ENCODE peak calls at places on chromosome 7, in four cellular contexts. B is NCI-H524, S is NB4, J is HFF-Myc. Y is an unnamed sample.

GRCh38 chr7:104366390-104366789 is 38.0 kb downstream of the LHFPL3 start:
- DNase-seq in B (no peak), S (no peak), J (no peak), Y (no peak)

GRCh38 chr7:123220396-123220795 is 20.6 kb upstream of the SLC13A1 start:
- DNase-seq in J (no peak), S (no peak), B (no peak), Y (no peak)

GRCh38 chr7:75989084-75989725 is 5.2 kb downstream of the TMEM120A start:
- DNase-seq in B (no peak), J (no peak), S (no peak), Y (no peak)

GRCh38 chr7:4239991-4240812 is 441.9 kb upstream of the FOXK1 start:
- DNase-seq in S (no peak), B (no peak), J (no peak), Y (peak)

GRCh38 chr7:18179058-18179457 is 151.4 kb upstream of the PRPS1L1 start:
- DNase-seq in J (no peak), S (peak), B (no peak), Y (no peak)

GRCh38 chr7:3380034-3380433 is 79.0 kb downstream of the SDK1 start:
- DNase-seq in J (no peak), B (no peak), S (no peak), Y (no peak)

GRCh38 chr7:105805619-105806018 is 70.8 kb downstream of the ATXN7L1 start:
- DNase-seq in S (no peak), B (no peak), J (no peak), Y (peak)

GRCh38 chr7:48781783-48782182 is 142.6 kb upstream of the CDC14C start:
- DNase-seq in J (no peak), B (no peak), S (peak), Y (no peak)

GRCh38 chr7:158646766-158647474 is 57.7 kb downstream of the NCAPG2 start:
- DNase-seq in B (no peak), S (peak), J (no peak), Y (peak)

GRCh38 chr7:157320607-157320979 is 16.2 kb upstream of the DNAJB6 start:
- DNase-seq in B (no peak), J (no peak), S (no peak), Y (no peak)

GRCh38 chr7:69564454-69565417 is 33.5 kb upstream of the AUTS2 start:
- DNase-seq in J (peak), S (peak), B (peak), Y (no peak)

GRCh38 chr7:23474098-23474828 is 4.0 kb upstream of the IGF2BP3 start:
- DNase-seq in B (peak), J (peak), S (peak), Y (peak)

GRCh38 chr7:139602143-139602722 is 78.7 kb downstream of the CLEC2L start:
- DNase-seq in B (no peak), S (peak), J (no peak), Y (peak)

GRCh38 chr7:43439631-43440401 is 143.1 kb upstream of the STK17A start:
- DNase-seq in J (peak), B (no peak), S (peak), Y (peak)

GRCh38 chr7:43199761-43200160 is 87.3 kb downstream of the HECW1 start:
- DNase-seq in S (no peak), B (no peak), J (no peak), Y (no peak)

GRCh38 chr7:134943785-134944400 is 42.4 kb upstream of the AGBL3 start:
- DNase-seq in J (no peak), B (no peak), S (peak), Y (no peak)

GRCh38 chr7:43674559-43675436 is 54.5 kb downstream of the COA1 start:
- DNase-seq in S (no peak), B (no peak), J (no peak), Y (no peak)

GRCh38 chr7:43313628-43314378 is 201.4 kb downstream of the HECW1 start:
- DNase-seq in J (no peak), S (no peak), B (no peak), Y (no peak)

GRCh38 chr7:55160539-55160938 is 141.7 kb downstream of the EGFR start:
- DNase-seq in S (no peak), J (no peak), B (no peak), Y (no peak)

GRCh38 chr7:46162582-46162981 is 241.5 kb upstream of the IGFBP3 start:
- DNase-seq in S (no peak), B (no peak), J (no peak), Y (no peak)

GRCh38 chr7:125563964-125564529 is 634.4 kb upstream of the POT1 start:
- DNase-seq in S (no peak), J (no peak), B (peak), Y (peak)

GRCh38 chr7:30743371-30744074 is 8.4 kb upstream of the INMT start:
- DNase-seq in J (no peak), B (no peak), S (peak), Y (no peak)

GRCh38 chr7:23105086-23105643 is 420 bp upstream of the KLHL7 start:
- DNase-seq in J (no peak), B (no peak), S (peak), Y (no peak)

GRCh38 chr7:15199482-15199881 is 296.9 kb upstream of the DGKB start:
- DNase-seq in S (peak), J (no peak), B (no peak), Y (no peak)

GRCh38 chr7:101205901-101206664 is 5.2 kb upstream of the MOGAT3 start:
- DNase-seq in J (no peak), B (no peak), S (no peak), Y (no peak)

Y was measured in iPS-NIHi11.